ENCODE peak calls at places on chromosomes 12 and 14, in nine cellular contexts. I is activated naive CD8-positive, alpha-beta T cell treated with anti-CD3 and anti-CD28 coated beads, Interleukin-2, amount 50 U/mL, for 16 hours; Y is adipocyte; P is stimulated activated CD4-positive, alpha-beta T cell treated with anti-CD3 and anti-CD28 coated beads, TNF-alpha, amount 100 ng/mL, for 48 hours; O is H9; T is anterior cingulate cortex; B is GM06990; V is breast epithelium; L is pons. E is an unnamed sample.

GRCh38 chr12:28899951-28900350 is 249.1 kb upstream of the FAR2 start:
- DNase-seq in I (no peak), Y (peak), P (no peak), O (no peak), T (no peak), B (no peak), V (no peak), L (no peak), E (no peak)

GRCh38 chr12:113248046-113248825 is 27.0 kb downstream of the TPCN1 start:
- DNase-seq in I (no peak), Y (no peak), P (no peak), O (no peak), T (no peak), B (no peak), V (no peak), L (no peak), E (no peak)

GRCh38 chr14:59190372-59190771 is 1.9 kb downstream of the DAAM1 start:
- DNase-seq in I (no peak), Y (peak), P (no peak), O (peak), T (no peak), B (no peak), V (no peak), L (peak), E (no peak)

GRCh38 chr14:26765301-26765700 is 167.5 kb upstream of the NOVA1 start:
- DNase-seq in I (no peak), Y (no peak), P (no peak), O (no peak), T (no peak), B (no peak), V (no peak), L (no peak), E (no peak)

GRCh38 chr12:67217647-67218046 is 51.5 kb upstream of the CAND1 start:
- DNase-seq in I (no peak), Y (no peak), P (no peak), O (no peak), T (no peak), B (no peak), V (no peak), L (no peak), E (no peak)

GRCh38 chr14:99568567-99569560 is 35.1 kb downstream of the CCDC85C start:
- DNase-seq in I (no peak), Y (peak), P (no peak), O (no peak), T (no peak), B (no peak), V (no peak), L (no peak), E (no peak)

GRCh38 chr12:131242741-131243496 is 289.2 kb downstream of the ADGRD1 start:
- DNase-seq in I (no peak), Y (no peak), P (peak), O (peak), T (no peak), B (no peak), V (no peak), L (no peak), E (no peak)

GRCh38 chr12:24012528-24012927 is 63.1 kb upstream of the SOX5 start:
- DNase-seq in I (no peak), Y (no peak), P (no peak), O (no peak), T (no peak), B (no peak), V (no peak), L (no peak), E (no peak)

GRCh38 chr14:81423504-81423903 is 23.4 kb upstream of the STON2 start:
- DNase-seq in I (no peak), Y (no peak), P (no peak), O (no peak), T (no peak), B (no peak), V (no peak), L (peak), E (no peak)

GRCh38 chr14:105629886-105630215 is 103.5 kb downstream of the TMEM121 start:
- DNase-seq in I (no peak), Y (no peak), P (no peak), O (no peak), T (no peak), B (no peak), V (no peak), L (no peak), E (no peak)

GRCh38 chr14:92605274-92605940 is 91.8 kb downstream of the RIN3 start:
- DNase-seq in I (no peak), Y (no peak), P (no peak), O (no peak), T (no peak), B (no peak), V (no peak), L (no peak), E (no peak)

GRCh38 chr12:92196368-92196767 is 50.7 kb upstream of the BTG1 start:
- DNase-seq in I (no peak), Y (no peak), P (no peak), O (no peak), T (no peak), B (no peak), V (no peak), L (no peak), E (no peak)

GRCh38 chr12:107983871-107984480 is 145.1 kb upstream of the WSCD2 start:
- DNase-seq in I (no peak), Y (peak), P (no peak), O (no peak), T (no peak), B (no peak), V (no peak), L (no peak), E (no peak)

GRCh38 chr14:50432131-50432530 is 35.5 kb upstream of the CDKL1 start:
- DNase-seq in I (no peak), Y (no peak), P (no peak), O (no peak), T (no peak), B (no peak), V (no peak), L (no peak), E (no peak)

GRCh38 chr12:13992585-13992984 is 11.2 kb upstream of the GRIN2B start:
- DNase-seq in I (no peak), Y (no peak), P (no peak), O (no peak), T (no peak), B (no peak), V (no peak), L (no peak), E (no peak)

GRCh38 chr12:12915654-12916053 is 24.3 kb downstream of the GPRC5A start:
- DNase-seq in I (no peak), Y (no peak), P (no peak), O (peak), T (no peak), B (no peak), V (no peak), L (no peak), E (no peak)

GRCh38 chr12:99059824-99060526 is 414.9 kb downstream of the APAF1 start:
- DNase-seq in I (no peak), Y (peak), P (no peak), O (no peak), T (no peak), B (no peak), V (no peak), L (no peak), E (no peak)

GRCh38 chr14:94638330-94638729 is 26.1 kb downstream of the SERPINA3 start:
- DNase-seq in I (no peak), Y (no peak), P (no peak), O (no peak), T (no peak), B (no peak), V (no peak), L (no peak), E (no peak)

GRCh38 chr12:43848786-43849185 is 12.9 kb downstream of the TMEM117 start:
- DNase-seq in I (no peak), Y (no peak), P (no peak), O (no peak), T (no peak), B (no peak), V (no peak), L (no peak), E (no peak)

GRCh38 chr12:1104088-1104800 is 113.2 kb downstream of the ERC1 start:
- DNase-seq in I (no peak), Y (no peak), P (no peak), O (no peak), T (no peak), B (no peak), V (no peak), L (no peak), E (no peak)

GRCh38 chr12:128693771-128694170 is 130.0 kb downstream of the SLC15A4 start:
- DNase-seq in I (no peak), Y (no peak), P (no peak), O (no peak), T (no peak), B (no peak), V (no peak), L (no peak), E (no peak)

GRCh38 chr14:37251778-37252177 is 54.0 kb downstream of the MIPOL1 start:
- DNase-seq in I (no peak), Y (no peak), P (no peak), O (no peak), T (no peak), B (no peak), V (no peak), L (no peak), E (no peak)

GRCh38 chr14:72894623-72895378 is 900 bp upstream of the DPF3 start:
- DNase-seq in I (no peak), Y (peak), P (no peak), O (peak), T (no peak), B (peak), V (no peak), L (no peak), E (no peak)

GRCh38 chr12:131088701-131089525 is 135.2 kb downstream of the ADGRD1 start:
- DNase-seq in I (no peak), Y (no peak), P (no peak), O (peak), T (no peak), B (no peak), V (no peak), L (no peak), E (no peak)

GRCh38 chr12:115004469-115005146 is 320.6 kb upstream of the TBX3 start:
- DNase-seq in I (no peak), Y (no peak), P (no peak), O (no peak), T (no peak), B (no peak), V (no peak), L (no peak), E (no peak)

GRCh38 chr14:66652736-66653135 is 144.8 kb downstream of the GPHN start:
- DNase-seq in I (no peak), Y (no peak), P (no peak), O (no peak), T (no peak), B (no peak), V (no peak), L (no peak), E (no peak)

GRCh38 chr12:105769486-105769885 is 369.3 kb downstream of the NUAK1 start:
- DNase-seq in I (no peak), Y (no peak), P (no peak), O (no peak), T (no peak), B (no peak), V (no peak), L (peak), E (no peak)

GRCh38 chr14:105184461-105184860 is 3.3 kb upstream of the NUDT14 start:
- DNase-seq in I (no peak), Y (no peak), P (no peak), O (no peak), T (no peak), B (no peak), V (no peak), L (no peak), E (no peak)

GRCh38 chr14:104085032-104085888 is at the start of gene ASPG:
- DNase-seq in I (no peak), Y (peak), P (no peak), O (peak), T (no peak), B (peak), V (no peak), L (no peak), E (no peak)

GRCh38 chr14:50773632-50774541 is 57.1 kb downstream of the NIN start:
- DNase-seq in I (no peak), Y (peak), P (no peak), O (peak), T (no peak), B (no peak), V (no peak), L (peak), E (no peak)

GRCh38 chr12:126139355-126139754 is 1074.1 kb downstream of the AACS start:
- DNase-seq in I (no peak), Y (no peak), P (no peak), O (no peak), T (no peak), B (no peak), V (no peak), L (no peak), E (no peak)